ENCODE peak calls at places on chromosomes 5 and 9, in ten cellular contexts. M is right lobe of liver; I is left ventricle myocardium inferior; B is GM23338; S is mammary epithelial cell; J is testis; A is ovary; T is effector memory CD4-positive, alpha-beta T cell; P is aorta; L is K562. E is an unnamed sample. For H3K4me1 and H3K36me3, the result is how much of the 10 kb centered on the place peaks cover.

GRCh38 chr5:982377-983237 is 26.0 kb upstream of the NKD2 start:
- DNase-seq in M (peak), I (no peak), B (peak), S (no peak), J (no peak), A (no peak), T (no peak), P (no peak), L (peak), E (no peak)

GRCh38 chr9:105244996-105245719 is 707 bp downstream of the SLC44A1 start:
- DNase-seq in M (peak), I (peak), B (peak), S (peak), J (peak), A (peak), T (peak), P (peak), L (no peak), E (peak)

GRCh38 chr9:6014668-6015270 is 655 bp downstream of the RANBP6 start:
- DNase-seq in M (no peak), I (no peak), B (no peak), S (peak), J (no peak), A (no peak), T (no peak), P (no peak), L (peak), E (no peak)

GRCh38 chr9:134054891-134055811 is 12.7 kb downstream of the BRD3 start:
- DNase-seq in M (peak), I (peak), B (no peak), S (no peak), J (no peak), A (peak), T (no peak), P (peak), L (no peak), E (no peak)

GRCh38 chr5:59450245-59450644 is 443.3 kb downstream of the PDE4D start:
- DNase-seq in M (no peak), I (no peak), B (peak), S (no peak), J (no peak), A (no peak), T (no peak), P (no peak), L (no peak), E (no peak)

GRCh38 chr5:96084874-96085545 is 123.4 kb upstream of the ELL2 start:
- DNase-seq in M (no peak), I (no peak), B (no peak), S (peak), J (no peak), A (no peak), T (no peak), P (no peak), L (no peak), E (no peak)

GRCh38 chr9:70120834-70121510 is 77.3 kb downstream of the MAMDC2 start:
- DNase-seq in M (no peak), I (peak), B (no peak), S (peak), J (peak), A (peak), T (no peak), P (peak), L (no peak), E (peak)

GRCh38 chr5:42612997-42613396 is 143.6 kb upstream of the CCDC152 start:
- DNase-seq in M (no peak), I (no peak), B (no peak), S (no peak), J (no peak), A (no peak), T (no peak), P (no peak), L (no peak), E (no peak)

GRCh38 chr5:53479656-53480473 is 564 bp upstream of the FST start:
- DNase-seq in M (peak), I (peak), B (peak), S (peak), J (peak), A (peak), T (no peak), P (peak), L (no peak), E (peak)

GRCh38 chr9:129370770-129371169 is 192.7 kb upstream of the IER5L start:
- DNase-seq in M (no peak), I (no peak), B (no peak), S (no peak), J (no peak), A (no peak), T (no peak), P (peak), L (no peak), E (no peak)

GRCh38 chr5:4348418-4348817 is 752.8 kb downstream of the IRX1 start:
- DNase-seq in M (no peak), I (no peak), B (no peak), S (peak), J (no peak), A (no peak), T (no peak), P (no peak), L (no peak), E (no peak)

GRCh38 chr9:132324425-132324824 is 30.4 kb downstream of the SETX start:
- DNase-seq in M (no peak), I (no peak), B (no peak), S (no peak), J (no peak), A (no peak), T (no peak), P (no peak), L (peak), E (no peak)

GRCh38 chr5:132362086-132362485 is 7.4 kb upstream of the SLC22A5 start:
- DNase-seq in M (no peak), I (no peak), B (no peak), S (peak), J (no peak), A (no peak), T (no peak), P (no peak), L (no peak), E (no peak)

GRCh38 chr5:132363431-132364112 is 5.9 kb upstream of the SLC22A5 start:
- DNase-seq in M (no peak), I (no peak), B (no peak), S (peak), J (no peak), A (peak), T (no peak), P (no peak), L (peak), E (peak)

GRCh38 chr5:132354381-132354780 is 15.1 kb upstream of the SLC22A5 start:
- DNase-seq in M (no peak), I (no peak), B (no peak), S (no peak), J (no peak), A (no peak), T (no peak), P (no peak), L (no peak), E (no peak)

GRCh38 chr5:132354828-132355765 is 14.4 kb upstream of the SLC22A5 start:
- DNase-seq in M (no peak), I (no peak), B (peak), S (no peak), J (no peak), A (no peak), T (no peak), P (no peak), L (no peak), E (no peak)

DNA sequence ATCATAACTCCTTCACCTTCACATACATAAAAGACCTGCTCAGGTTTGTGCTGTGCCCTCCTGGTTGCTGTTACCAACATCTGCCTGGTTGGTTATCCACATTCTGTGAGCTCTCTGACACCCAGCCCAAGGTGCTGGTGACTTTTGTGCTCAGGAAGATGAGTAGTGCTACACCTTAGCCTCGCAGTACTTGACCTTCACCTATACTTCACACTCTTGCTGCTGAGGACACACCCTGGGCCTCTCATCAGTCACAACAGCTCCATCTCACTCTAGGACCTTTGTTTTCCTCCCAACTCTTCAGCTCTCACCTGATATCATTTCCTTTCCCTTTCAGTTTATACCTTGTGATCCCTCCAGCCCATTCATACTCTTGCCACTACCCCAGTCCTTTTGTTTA is 10.8 kb upstream of the SLC22A5 start:
- DNase-seq in M (no peak), I (no peak), B (no peak), S (no peak), J (no peak), A (no peak), T (no peak), P (no peak), L (no peak), E (no peak)
- H3K4me1 ChIP-seq in M (under half), I (half or more), B (under half), S (under half), J (under half), A (under half), T (under half), P (under half), L (under half), E (under half)

DNA sequence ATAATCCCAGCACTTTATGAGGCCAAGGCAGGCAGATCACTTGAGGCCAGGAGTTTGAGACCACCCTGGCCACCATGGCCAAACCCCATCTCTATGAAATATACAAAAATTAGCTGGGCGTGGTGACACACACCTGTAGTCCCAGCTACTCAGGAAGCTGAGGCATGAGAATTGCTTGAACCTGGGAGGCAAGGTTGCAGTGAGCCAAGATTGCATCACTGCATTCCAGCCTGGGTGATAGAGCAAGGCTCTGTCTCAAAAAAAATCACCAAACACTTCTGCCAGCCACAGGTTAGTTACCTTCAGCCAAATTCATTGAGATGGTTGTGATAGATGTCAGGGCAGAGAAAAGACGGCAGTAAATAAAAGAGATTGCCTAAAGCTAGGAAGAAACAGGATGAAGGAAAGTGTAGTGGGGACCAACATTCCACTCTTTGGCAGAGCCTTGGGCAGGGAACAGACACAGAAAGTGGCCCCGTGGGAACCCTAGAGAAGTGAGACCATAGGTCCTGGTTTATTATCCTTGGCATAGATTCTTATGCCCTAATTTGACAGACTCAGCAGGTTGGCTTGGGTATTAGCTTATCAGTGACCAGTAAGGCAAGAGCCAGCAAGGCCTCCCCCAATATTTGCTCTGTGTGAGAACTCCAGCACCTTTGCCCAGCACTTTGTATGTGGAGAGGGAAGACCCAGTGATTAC is 5.5 kb upstream of the CEP120 start:
- DNase-seq in M (peak), I (no peak), B (no peak), S (no peak), J (no peak), A (no peak), T (no peak), P (no peak), L (no peak), E (no peak)
- H3K27ac ChIP-seq in M (peak), I (no peak), B (no peak), S (peak), J (no peak), A (no peak), T (no peak), P (no peak), L (no peak), E (no peak)

GRCh38 chr5:178883815-178884430 is 11.8 kb upstream of the ZFP2 start:
- DNase-seq in M (no peak), I (no peak), B (no peak), S (no peak), J (no peak), A (no peak), T (no peak), P (no peak), L (no peak), E (no peak)
- H3K36me3 ChIP-seq in M (under half), I (half or more), B (under half), S (under half), J (under half), A (under half), T (half or more), P (under half), L (half or more), E (under half)

DNA sequence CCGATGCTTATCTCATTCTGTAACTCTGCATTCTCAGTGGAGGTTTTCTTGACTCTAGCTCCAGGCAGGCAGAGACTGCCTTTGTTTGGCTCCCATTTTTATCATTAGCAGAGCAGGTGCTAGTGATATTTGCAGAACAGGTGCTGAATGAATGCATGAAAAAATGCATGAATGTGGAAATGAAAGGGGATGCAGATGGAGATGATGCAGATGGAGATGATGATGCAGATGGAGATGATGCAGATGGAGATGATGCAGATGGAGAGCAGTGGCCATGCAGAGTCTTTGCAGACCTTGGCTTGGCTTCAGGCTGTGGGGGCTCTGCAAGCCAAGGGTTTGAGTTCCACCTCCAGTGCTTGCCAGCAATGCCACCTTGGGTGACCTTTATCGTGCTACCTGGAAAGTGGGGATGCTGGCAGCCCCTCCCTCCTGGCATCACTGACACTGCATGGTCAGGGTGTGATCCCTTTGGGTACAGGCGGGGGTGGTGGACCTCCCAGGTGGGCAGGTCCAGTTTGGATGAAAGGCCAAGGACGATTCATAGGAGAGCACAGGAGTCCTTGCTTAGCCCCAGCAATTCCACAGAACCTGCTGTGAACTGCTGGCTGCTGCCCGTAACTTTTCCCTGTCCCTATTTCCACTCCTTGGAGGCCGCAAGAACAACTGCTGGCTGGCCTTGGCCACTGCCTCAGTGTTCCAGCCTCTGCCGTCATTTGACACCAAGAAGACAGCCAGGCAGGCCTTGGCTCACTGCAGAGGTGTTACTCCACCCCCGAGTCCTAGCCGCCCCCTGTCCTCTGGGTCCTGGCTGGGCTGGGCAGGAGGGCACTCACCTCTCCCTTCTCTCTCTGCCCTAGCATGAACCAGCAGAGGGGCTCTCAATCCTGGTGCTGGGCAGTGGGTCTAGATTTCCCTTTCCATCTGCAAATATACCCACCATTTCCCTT is 33.0 kb downstream of the ERGIC1 start:
- DNase-seq in M (peak), I (peak), B (peak), S (no peak), J (peak), A (peak), T (no peak), P (peak), L (no peak), E (peak)
- H3K4me1 ChIP-seq in M (half or more), I (half or more), B (half or more), S (half or more), J (half or more), A (under half), T (under half), P (under half), L (under half), E (under half)

GRCh38 chr5:116574682-116575634 is at the start of gene SEMA6A:
- DNase-seq in M (peak), I (peak), B (peak), S (peak), J (peak), A (peak), T (no peak), P (peak), L (no peak), E (peak)
- H3K27ac ChIP-seq in M (peak), I (peak), B (peak), S (peak), J (peak), A (peak), T (no peak), P (no peak), L (no peak), E (peak)

GRCh38 chr5:7908317-7908716 is 39.4 kb downstream of the MTRR start:
- DNase-seq in M (no peak), I (no peak), B (no peak), S (no peak), J (no peak), A (no peak), T (no peak), P (no peak), L (no peak), E (no peak)
- H3K36me3 ChIP-seq in M (under half), I (under half), B (under half), S (under half), J (under half), A (under half), T (under half), P (under half), L (under half), E (under half)

GRCh38 chr9:128102861-128103588 is 24.5 kb downstream of the PTGES2 start:
- DNase-seq in M (peak), I (no peak), B (no peak), S (no peak), J (peak), A (peak), T (no peak), P (peak), L (no peak), E (peak)
- H3K4me1 ChIP-seq in M (half or more), I (half or more), B (under half), S (under half), J (half or more), A (half or more), T (under half), P (under half), L (under half), E (under half)

GRCh38 chr9:122372856-122373845 is 2.3 kb downstream of the PTGS1 start:
- DNase-seq in M (no peak), I (no peak), B (peak), S (no peak), J (no peak), A (no peak), T (no peak), P (no peak), L (no peak), E (no peak)
- H3K27ac ChIP-seq in M (no peak), I (no peak), B (no peak), S (no peak), J (no peak), A (no peak), T (no peak), P (no peak), L (no peak), E (no peak)

E was measured in uterus.